ENCODE peak calls at places on chromosomes 1 and 21, in six cellular contexts. A is AG09319, N is K562, I is endothelial cell, G is fibroblast of lung, B is heart left ventricle. C is an unnamed sample.

GRCh38 chr1:206911064-206911663 is 10.6 kb downstream of the FCMR start:
- DNase-seq in A (no peak), N (peak; percentile 80), I (peak; percentile 30), G (peak; percentile 55), B (no peak), C (peak; percentile 85)

GRCh38 chr1:198205021-198205684 is 48.4 kb downstream of the NEK7 start:
- DNase-seq in A (no peak), N (no peak), I (no peak), G (peak; percentile 26), B (no peak), C (peak; percentile 48)

GRCh38 chr1:10637400-10637799 is 159.0 kb downstream of the CASZ1 start:
- DNase-seq in A (no peak), N (no peak), I (no peak), G (no peak), B (no peak), C (no peak)

GRCh38 chr1:96721382-96722160 is at the start of gene PTBP2:
- DNase-seq in A (peak; percentile 40), N (peak; percentile 87), I (peak; percentile 87), G (peak; percentile 71), B (peak; percentile 91), C (peak; percentile 85)

GRCh38 chr1:167713330-167714081 is 8.3 kb upstream of the MPZL1 start:
- DNase-seq in A (no peak), N (no peak), I (peak; percentile 33), G (peak; percentile 43), B (peak; percentile 67), C (peak; percentile 38)

GRCh38 chr1:204974326-204974725 is 68.7 kb upstream of the CNTN2 start:
- DNase-seq in A (no peak), N (no peak), I (no peak), G (no peak), B (no peak), C (no peak)

GRCh38 chr1:212979340-212980122 is 29.2 kb downstream of the VASH2 start:
- DNase-seq in A (no peak), N (no peak), I (no peak), G (no peak), B (no peak), C (no peak)

GRCh38 chr1:67162954-67163353 is 3.3 kb upstream of the IL23R start:
- DNase-seq in A (no peak), N (no peak), I (no peak), G (peak; percentile 75), B (no peak), C (peak; percentile 80)

GRCh38 chr21:36471254-36471723 is 8.6 kb downstream of the CLDN14 start:
- DNase-seq in A (no peak), N (no peak), I (no peak), G (peak; percentile 91), B (no peak), C (peak; percentile 90)
- TF ChIP-seq CTCF in A (no peak), N (no peak), I (no peak), G (no peak), B (no peak), C (no peak)

DNA sequence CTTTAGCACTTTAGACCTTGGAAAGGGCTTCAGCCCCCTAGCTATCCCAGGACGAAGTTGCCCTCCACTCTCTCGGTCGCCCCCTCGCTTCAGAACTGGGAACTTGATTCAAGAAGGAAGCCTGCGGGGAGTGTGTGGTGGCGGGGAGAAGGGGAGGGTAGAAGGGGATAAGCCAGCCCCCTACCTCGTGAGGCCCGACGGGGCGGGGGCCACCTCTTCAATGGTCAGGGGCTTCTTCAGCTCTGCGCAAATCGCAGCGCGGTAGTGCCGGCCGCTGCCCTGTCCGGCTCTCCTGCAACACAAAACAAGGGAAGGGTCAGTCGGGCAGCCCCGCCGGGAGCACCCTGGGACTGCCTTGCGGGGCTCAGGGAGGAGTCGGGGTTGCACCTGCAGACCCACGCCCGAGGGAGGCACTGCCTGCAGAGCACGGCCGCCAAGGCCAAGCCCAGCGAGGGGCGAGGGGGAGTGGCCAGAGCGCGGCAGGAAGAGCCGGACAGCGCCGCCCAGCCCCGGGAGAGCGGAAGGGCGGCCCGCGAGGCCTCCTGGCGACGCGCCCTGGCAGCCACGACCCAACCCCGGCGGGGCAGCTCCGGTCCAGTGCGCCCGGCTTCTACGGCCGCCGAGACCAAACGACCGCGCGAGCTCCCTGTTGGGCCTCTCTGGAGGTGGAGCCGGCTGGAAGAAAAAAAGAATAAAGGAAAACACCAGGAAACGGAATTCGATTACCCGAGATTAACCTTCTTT is 56.2 kb upstream of the RASAL2 start:
- DNase-seq in A (peak; percentile 45), N (peak; percentile 67), I (peak; percentile 69), G (peak; percentile 77), B (peak; percentile 95), C (peak; percentile 90)
- TF ChIP-seq CTCF in A (peak; percentile 39), N (peak; percentile 55), I (peak; percentile 22), G (peak; percentile 49), B (peak; percentile 52), C (peak; percentile 39)

DNA sequence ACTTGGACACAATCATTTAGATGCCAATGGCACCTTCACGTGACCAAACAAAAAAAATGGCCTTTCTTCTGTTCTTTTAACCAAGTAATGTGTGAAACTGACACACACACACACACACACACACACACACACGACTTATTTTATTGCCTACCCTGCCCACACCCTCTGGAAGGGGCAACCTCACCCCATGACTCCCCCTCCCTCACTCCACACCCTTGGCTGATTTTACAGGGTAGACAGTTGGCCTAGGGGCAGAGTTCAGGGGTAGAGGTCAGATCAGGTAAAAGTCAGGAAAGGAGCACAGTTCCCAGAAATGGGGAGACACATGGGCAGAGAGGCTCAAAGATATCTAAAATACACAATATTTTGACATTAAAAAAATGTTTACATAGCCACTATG is 144.8 kb upstream of the GJB5 start:
- DNase-seq in A (no peak), N (no peak), I (no peak), G (no peak), B (no peak), C (no peak)
- TF ChIP-seq CTCF in A (no peak), N (no peak), I (no peak), G (no peak), B (no peak), C (no peak)

GRCh38 chr1:246261641-246262040 is 245.4 kb downstream of the SMYD3 start:
- DNase-seq in A (no peak), N (no peak), I (no peak), G (no peak), B (no peak), C (no peak)
- TF ChIP-seq CTCF in A (peak; percentile 13), N (peak; percentile 24), I (no peak), G (peak; percentile 37), B (no peak), C (peak; percentile 24)

GRCh38 chr1:177429234-177429633 is 258.5 kb downstream of the BRINP2 start:
- DNase-seq in A (no peak), N (no peak), I (no peak), G (no peak), B (no peak), C (no peak)

GRCh38 chr1:177431123-177431522 is 260.4 kb downstream of the BRINP2 start:
- DNase-seq in A (no peak), N (no peak), I (no peak), G (no peak), B (no peak), C (no peak)

GRCh38 chr1:177432897-177433296 is 262.1 kb downstream of the BRINP2 start:
- DNase-seq in A (no peak), N (no peak), I (no peak), G (no peak), B (no peak), C (no peak)
- TF ChIP-seq CTCF in A (peak; percentile 10), N (no peak), I (peak; percentile 68), G (peak; percentile 33), B (no peak), C (peak; percentile 17)

GRCh38 chr1:50084389-50084788 is 24.3 kb upstream of the ELAVL4 start:
- DNase-seq in A (no peak), N (no peak), I (no peak), G (no peak), B (no peak), C (no peak)

GRCh38 chr1:50077273-50077672 is 31.4 kb upstream of the ELAVL4 start:
- DNase-seq in A (no peak), N (no peak), I (no peak), G (no peak), B (no peak), C (no peak)

GRCh38 chr1:50080904-50081586 is 27.7 kb upstream of the ELAVL4 start:
- DNase-seq in A (no peak), N (no peak), I (peak; percentile 21), G (peak; percentile 1), B (no peak), C (no peak)
- TF ChIP-seq CTCF in A (no peak), N (peak; percentile 34), I (peak; percentile 55), G (no peak), B (peak; percentile 23), C (no peak)

DNA sequence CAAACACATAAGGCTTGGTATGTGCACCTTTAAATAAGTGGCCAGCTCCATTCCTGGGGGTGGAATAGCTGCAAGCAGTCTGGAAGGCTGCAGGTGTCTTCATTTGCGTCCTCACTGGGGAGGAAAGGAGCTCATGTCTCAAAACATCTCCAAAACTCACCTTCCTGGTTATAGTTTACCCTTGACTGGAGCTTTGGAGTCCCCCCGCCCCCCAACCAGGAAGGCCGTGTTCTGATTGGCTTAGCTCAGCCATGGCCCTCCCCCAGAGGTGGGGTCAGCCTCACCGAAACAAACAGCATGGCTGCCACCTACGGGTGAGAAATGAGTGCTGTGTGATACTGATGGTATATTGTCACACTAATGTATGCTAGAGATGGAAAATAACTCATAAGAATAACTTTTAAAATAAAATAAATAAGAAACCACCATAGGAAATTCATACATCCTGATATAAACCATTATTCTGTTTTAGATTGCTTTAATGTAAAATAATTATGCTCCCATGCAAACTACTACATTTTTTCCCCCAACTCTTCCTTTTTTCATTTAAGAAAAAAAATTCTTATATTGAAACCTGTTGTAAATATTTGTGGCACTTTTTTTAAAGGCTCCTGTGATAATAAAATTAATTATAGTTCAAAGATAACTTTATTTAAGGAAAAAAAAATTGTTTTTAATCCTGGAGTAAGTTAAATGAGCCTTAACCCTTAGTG is 90.8 kb downstream of the ZP4 start:
- DNase-seq in A (no peak), N (peak; percentile 76), I (peak; percentile 64), G (no peak), B (no peak), C (peak; percentile 51)
- TF ChIP-seq CTCF in A (no peak), N (peak; percentile 26), I (no peak), G (peak; percentile 24), B (no peak), C (no peak)

GRCh38 chr1:39720094-39720999 is 18.3 kb upstream of the PPIE start:
- DNase-seq in A (peak; percentile 24), N (peak; percentile 57), I (no peak), G (peak; percentile 32), B (no peak), C (peak; percentile 82)

GRCh38 chr1:39721664-39722063 is 17.0 kb upstream of the PPIE start:
- DNase-seq in A (no peak), N (no peak), I (no peak), G (no peak), B (no peak), C (no peak)

GRCh38 chr1:39722495-39722894 is 16.2 kb upstream of the PPIE start:
- DNase-seq in A (no peak), N (no peak), I (no peak), G (peak; percentile 9), B (no peak), C (peak; percentile 33)

GRCh38 chr1:39713557-39713956 is 22.3 kb upstream of the HPCAL4 start:
- DNase-seq in A (no peak), N (no peak), I (no peak), G (no peak), B (no peak), C (no peak)

DNA sequence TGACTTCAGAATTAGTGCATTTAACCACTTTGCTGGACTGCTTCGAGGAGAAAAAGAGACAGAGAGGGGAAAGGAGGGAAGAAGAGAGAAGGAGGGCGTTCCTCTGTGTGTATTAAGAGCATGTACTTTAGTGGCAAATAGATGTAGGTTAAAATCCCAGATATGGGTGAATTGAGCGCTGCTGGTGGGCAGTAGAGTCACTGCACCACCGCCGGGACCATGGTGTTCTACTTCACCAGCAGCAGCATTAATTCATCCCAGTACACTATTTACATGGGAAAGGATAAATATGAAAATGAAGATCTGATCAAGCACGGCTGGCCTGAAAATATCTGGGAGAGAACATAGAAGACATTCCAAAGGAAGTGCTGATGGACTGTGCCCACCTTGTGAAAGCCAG is 20.9 kb upstream of the PPIE start:
- DNase-seq in A (no peak), N (no peak), I (no peak), G (no peak), B (no peak), C (no peak)
- TF ChIP-seq CTCF in A (no peak), N (peak; percentile 36), I (no peak), G (no peak), B (no peak), C (no peak)